ENCODE peak calls at places on chromosomes 1 and 21, in five cellular contexts. G is mammary epithelial cell, A is IMR-90, V is OCI-LY7, B is Caco-2. R is an unnamed sample.

GRCh38 chr1:47198214-47198613 is 8.4 kb upstream of the PDZK1IP1 start:
- DNase-seq in G (no peak), A (no peak), V (no peak), B (no peak), R (no peak)

GRCh38 chr1:93437976-93438605 is 9.8 kb upstream of the FNBP1L start:
- DNase-seq in G (peak; percentile 39), A (peak; percentile 65), V (peak; percentile 53), B (peak; percentile 14), R (no peak)

GRCh38 chr1:237705462-237705861 is 185.3 kb downstream of the ZP4 start:
- DNase-seq in G (peak; percentile 11), A (no peak), V (no peak), B (no peak), R (no peak)

GRCh38 chr1:29839726-29840125 is 603.4 kb downstream of the PTPRU start:
- DNase-seq in G (no peak), A (no peak), V (no peak), B (no peak), R (no peak)

GRCh38 chr1:227925582-227926198 is 22.0 kb downstream of the WNT9A start:
- DNase-seq in G (no peak), A (no peak), V (no peak), B (no peak), R (no peak)

GRCh38 chr1:8004113-8004802 is 21.9 kb downstream of the ERRFI1 start:
- DNase-seq in G (peak; percentile 78), A (no peak), V (no peak), B (no peak), R (no peak)

GRCh38 chr1:6958407-6958806 is 173.2 kb downstream of the CAMTA1 start:
- DNase-seq in G (no peak), A (peak; percentile 18), V (no peak), B (peak; percentile 18), R (no peak)

GRCh38 chr1:207833381-207833780 is 77.5 kb downstream of the CD34 start:
- DNase-seq in G (no peak), A (no peak), V (no peak), B (no peak), R (no peak)

GRCh38 chr1:117674521-117675400 is 68.9 kb downstream of the TENT5C start:
- DNase-seq in G (no peak), A (peak; percentile 28), V (peak; percentile 87), B (peak; percentile 65), R (no peak)

GRCh38 chr1:209770636-209771415 is 13.5 kb downstream of the C1orf74 start:
- DNase-seq in G (peak; percentile 60), A (no peak), V (no peak), B (no peak), R (no peak)

GRCh38 chr1:225999912-226000337 is 782 bp upstream of the SDE2 start:
- DNase-seq in G (no peak), A (peak; percentile 10), V (peak; percentile 70), B (no peak), R (no peak)

GRCh38 chr1:225425211-225425786 is 2.5 kb downstream of the LBR start:
- DNase-seq in G (peak; percentile 62), A (peak; percentile 48), V (peak; percentile 31), B (no peak), R (no peak)

GRCh38 chr1:155598842-155599331 is 11.1 kb upstream of the MSTO1 start:
- DNase-seq in G (no peak), A (peak; percentile 43), V (peak; percentile 16), B (no peak), R (no peak)

GRCh38 chr1:27349784-27350672 is 8.2 kb downstream of the SYTL1 start:
- DNase-seq in G (no peak), A (peak; percentile 60), V (no peak), B (peak; percentile 84), R (no peak)

GRCh38 chr1:186760426-186760825 is 68.3 kb upstream of the PLA2G4A start:
- DNase-seq in G (no peak), A (no peak), V (no peak), B (no peak), R (no peak)

GRCh38 chr1:183069562-183070216 is 46.5 kb downstream of the LAMC1 start:
- DNase-seq in G (peak; percentile 73), A (no peak), V (no peak), B (no peak), R (no peak)

GRCh38 chr1:155082301-155082940 is 3.8 kb downstream of the EFNA3 start:
- DNase-seq in G (no peak), A (no peak), V (no peak), B (no peak), R (no peak)

GRCh38 chr1:246583448-246584185 is 17.4 kb downstream of the CNST start:
- DNase-seq in G (no peak), A (no peak), V (no peak), B (peak; percentile 23), R (no peak)

GRCh38 chr1:15090373-15090772 is 63.2 kb upstream of the TMEM51 start:
- DNase-seq in G (peak; percentile 30), A (no peak), V (peak; percentile 71), B (peak; percentile 89), R (no peak)

GRCh38 chr1:211654838-211655787 is 20.3 kb downstream of the NEK2 start:
- DNase-seq in G (peak; percentile 68), A (peak; percentile 84), V (peak; percentile 80), B (peak; percentile 89), R (peak; percentile 72)

GRCh38 chr1:112575154-112575804 is 43.7 kb downstream of the ST7L start:
- DNase-seq in G (peak; percentile 68), A (peak; percentile 98), V (no peak), B (no peak), R (no peak)

GRCh38 chr1:32981003-32981909 is 16.6 kb upstream of the RNF19B start:
- DNase-seq in G (peak; percentile 99), A (peak; percentile 94), V (peak; percentile 90), B (no peak), R (no peak)

GRCh38 chr1:236156512-236157208 is 14.3 kb downstream of the GPR137B start:
- DNase-seq in G (no peak), A (no peak), V (peak; percentile 86), B (no peak), R (no peak)

GRCh38 chr1:44553771-44554170 is 120.5 kb downstream of the TMEM53 start:
- DNase-seq in G (peak; percentile 75), A (peak; percentile 10), V (no peak), B (no peak), R (no peak)

GRCh38 chr1:182038220-182038619 is 23.3 kb downstream of the ZNF648 start:
- DNase-seq in G (no peak), A (no peak), V (no peak), B (no peak), R (no peak)

GRCh38 chr1:182046763-182047162 is 14.7 kb downstream of the ZNF648 start:
- DNase-seq in G (no peak), A (no peak), V (no peak), B (no peak), R (no peak)

GRCh38 chr1:182041615-182042014 is 19.9 kb downstream of the ZNF648 start:
- DNase-seq in G (no peak), A (no peak), V (no peak), B (no peak), R (no peak)
- H3K9me3 ChIP-seq in G (no peaks in the 10 kb centered on the region), A (peaks cover 3% of the 10 kb centered on the region), V (no peaks in the 10 kb centered on the region), B (peaks cover 24% of the 10 kb centered on the region), R (peaks cover 2% of the 10 kb centered on the region)

DNA sequence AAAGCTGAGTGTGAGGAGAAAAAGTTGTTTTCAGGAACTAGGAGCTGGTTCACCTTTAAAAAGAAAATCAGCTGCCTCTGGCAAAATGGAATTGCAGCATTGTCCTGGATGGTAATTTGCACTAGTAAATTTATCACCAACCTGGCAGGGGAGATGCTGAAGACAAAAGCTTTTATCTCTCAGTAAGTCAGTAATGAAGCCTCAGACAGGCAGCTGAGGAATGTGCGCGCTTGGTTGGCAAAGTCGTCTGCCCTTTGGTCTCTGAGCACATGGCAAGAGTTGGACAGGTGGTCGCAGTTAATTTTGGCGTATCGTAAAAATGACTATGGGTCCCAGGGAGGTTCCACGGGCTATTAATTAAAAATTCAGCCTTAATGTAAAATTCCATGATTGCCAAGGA is 131.9 kb downstream of the BACH1 start:
- DNase-seq in G (no peak), A (no peak), V (no peak), B (no peak), R (no peak)
- H3K9me3 ChIP-seq in G (no peaks in the 10 kb centered on the region), A (no peaks in the 10 kb centered on the region), V (no peaks in the 10 kb centered on the region), B (no peaks in the 10 kb centered on the region), R (no peaks in the 10 kb centered on the region)

GRCh38 chr1:80917826-80918225 is 882.9 kb upstream of the ADGRL2 start:
- DNase-seq in G (no peak), A (no peak), V (no peak), B (no peak), R (no peak)

GRCh38 chr1:80915491-80915890 is 885.2 kb upstream of the ADGRL2 start:
- DNase-seq in G (no peak), A (no peak), V (no peak), B (no peak), R (no peak)

GRCh38 chr1:80918365-80918764 is 882.4 kb upstream of the ADGRL2 start:
- DNase-seq in G (no peak), A (peak; percentile 4), V (no peak), B (no peak), R (no peak)

GRCh38 chr1:80919426-80919825 is 881.3 kb upstream of the ADGRL2 start:
- DNase-seq in G (no peak), A (no peak), V (no peak), B (no peak), R (no peak)

DNA sequence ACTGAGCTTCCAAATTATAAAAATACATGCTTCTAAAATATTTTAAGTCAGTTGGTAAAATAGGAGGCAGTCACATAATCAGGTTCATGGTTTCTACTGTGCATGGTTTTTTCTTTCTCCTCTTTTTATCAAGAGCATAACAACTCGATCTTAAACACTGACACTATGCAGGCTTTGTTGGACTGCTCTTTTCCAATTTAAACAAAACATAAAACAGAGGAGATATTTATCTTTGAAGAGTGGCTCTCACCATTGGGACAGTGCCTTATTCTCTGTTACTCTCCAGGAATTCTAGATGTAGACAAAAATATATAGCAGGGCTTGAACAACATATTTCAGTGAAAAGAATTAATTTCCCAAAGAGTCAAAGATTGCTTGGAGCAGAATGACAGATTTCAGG is 883.5 kb upstream of the ADGRL2 start:
- DNase-seq in G (no peak), A (no peak), V (no peak), B (no peak), R (no peak)
- H3K9me3 ChIP-seq in G (no peaks in the 10 kb centered on the region), A (no peaks in the 10 kb centered on the region), V (no peaks in the 10 kb centered on the region), B (no peaks in the 10 kb centered on the region), R (no peaks in the 10 kb centered on the region)

DNA sequence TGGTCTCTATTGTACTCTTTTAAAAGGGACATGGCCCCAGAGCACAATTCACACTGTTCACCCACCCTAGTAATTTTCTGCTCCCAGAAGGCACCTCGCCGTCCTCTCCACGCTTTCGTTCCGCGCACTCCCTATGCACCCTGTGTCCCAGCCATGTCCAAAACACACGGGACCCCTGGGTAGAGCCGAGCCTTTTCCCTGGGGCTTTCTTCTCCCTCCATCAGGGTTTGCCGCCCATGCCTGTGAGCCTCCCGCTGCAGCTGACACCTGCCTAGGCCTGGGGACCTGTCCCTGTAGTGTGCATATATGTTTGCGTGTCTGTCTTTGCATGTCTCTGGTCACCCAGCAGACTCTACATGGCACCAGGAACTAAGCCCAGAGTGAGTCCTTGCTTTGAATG is 302.7 kb downstream of the PCP4 start:
- DNase-seq in G (no peak), A (no peak), V (no peak), B (no peak), R (no peak)
- H3K9me3 ChIP-seq in G (no peaks in the 10 kb centered on the region), A (peaks cover 29% of the 10 kb centered on the region), V (peaks cover 3% of the 10 kb centered on the region), B (no peaks in the 10 kb centered on the region), R (peaks cover 10% of the 10 kb centered on the region)

R was measured in iPS DF 6.9.